ENCODE peak calls at places on chromosome X, in four cellular contexts. M, E, K and Q are unnamed samples.

GRCh38 chrX:132631579-132632232 is 142.9 kb upstream of the MBNL3 start:
- DNase-seq in M (peak), E (peak), K (no peak), Q (no peak)

GRCh38 chrX:149803458-149804062 is 21.8 kb downstream of the MAGEA9 start:
- DNase-seq in M (no peak), E (no peak), K (no peak), Q (no peak)

GRCh38 chrX:27918799-27919198 is 62.5 kb downstream of the DCAF8L1 start:
- DNase-seq in M (no peak), E (no peak), K (no peak), Q (no peak)

GRCh38 chrX:71164071-71164470 is 19.4 kb downstream of the NLGN3 start:
- DNase-seq in M (no peak), E (no peak), K (no peak), Q (no peak)

GRCh38 chrX:13911581-13911980 is 94.7 kb upstream of the GPM6B start:
- DNase-seq in M (no peak), E (peak), K (no peak), Q (no peak)

GRCh38 chrX:154802838-154803410 is 2.4 kb downstream of the MPP1 start:
- DNase-seq in M (no peak), E (no peak), K (no peak), Q (no peak)

GRCh38 chrX:37942170-37942569 is 64.2 kb upstream of the SYTL5 start:
- DNase-seq in M (no peak), E (no peak), K (no peak), Q (no peak)

GRCh38 chrX:80751456-80751855 is 58.2 kb downstream of the BRWD3 start:
- DNase-seq in M (peak), E (no peak), K (no peak), Q (peak)

GRCh38 chrX:77505227-77505626 is 58.0 kb downstream of the FGF16 start:
- DNase-seq in M (peak), E (peak), K (no peak), Q (peak)

GRCh38 chrX:68938244-68939004 is 109.6 kb downstream of the EFNB1 start:
- DNase-seq in M (no peak), E (peak), K (no peak), Q (no peak)

GRCh38 chrX:45295587-45295986 is 94.9 kb upstream of the DIPK2B start:
- DNase-seq in M (peak), E (peak), K (no peak), Q (peak)

GRCh38 chrX:133053854-133054565 is 42.9 kb downstream of the USP26 start:
- DNase-seq in M (no peak), E (peak), K (no peak), Q (no peak)

GRCh38 chrX:20530319-20530979 is 263.7 kb upstream of the RPS6KA3 start:
- DNase-seq in M (peak), E (peak), K (no peak), Q (peak)

GRCh38 chrX:25144043-25144940 is 128.5 kb upstream of the ARX start:
- DNase-seq in M (peak), E (peak), K (no peak), Q (peak)

GRCh38 chrX:19085975-19086772 is 36.1 kb downstream of the ADGRG2 start:
- DNase-seq in M (no peak), E (peak), K (no peak), Q (no peak)

GRCh38 chrX:96764864-96765263 is 80.2 kb downstream of the DIAPH2 start:
- DNase-seq in M (no peak), E (no peak), K (no peak), Q (no peak)